ENCODE peak calls at places on chromosomes 1 and 21, in eight cellular contexts. One of them, this sample, is unnamed.

GRCh38 chr1:207964195-207964966 is 53.5 kb upstream of the CD34 start:
- DNase-seq in A549: no peak
- DNase-seq in left ventricle myocardium inferior: no peak
- DNase-seq in GM20000: no peak
- DNase-seq in HFFc6: no peak
- DNase-seq in HCT116: no peak
- DNase-seq in CD4-positive, alpha-beta T cell: no peak
- DNase-seq in Calu3: no peak
- DNase-seq in this sample: no peak

GRCh38 chr1:147912553-147912952 is 10.0 kb downstream of the GJA8 start:
- DNase-seq in GM20000: no peak
- DNase-seq in A549: no peak
- DNase-seq in Calu3: no peak
- DNase-seq in HFFc6: no peak
- DNase-seq in CD4-positive, alpha-beta T cell: no peak
- DNase-seq in HCT116: no peak
- DNase-seq in left ventricle myocardium inferior: no peak
- DNase-seq in this sample: no peak

GRCh38 chr1:117638759-117639158 is 32.9 kb downstream of the TENT5C start:
- DNase-seq in A549: no peak
- DNase-seq in HFFc6: no peak
- DNase-seq in GM20000: no peak
- DNase-seq in Calu3: no peak
- DNase-seq in HCT116: no peak
- DNase-seq in left ventricle myocardium inferior: no peak
- DNase-seq in CD4-positive, alpha-beta T cell: no peak
- DNase-seq in this sample: no peak

GRCh38 chr1:39632491-39633417 is 6.7 kb downstream of the HEYL start:
- DNase-seq in Calu3: peak; percentile 49
- DNase-seq in CD4-positive, alpha-beta T cell: no peak
- DNase-seq in GM20000: peak; percentile 34
- DNase-seq in left ventricle myocardium inferior: peak; percentile 82
- DNase-seq in A549: no peak
- DNase-seq in HFFc6: no peak
- DNase-seq in HCT116: no peak
- DNase-seq in this sample: peak; percentile 31

GRCh38 chr1:164780863-164781262 is 221.9 kb downstream of the PBX1 start:
- DNase-seq in left ventricle myocardium inferior: peak; percentile 40
- DNase-seq in A549: peak; percentile 34
- DNase-seq in HCT116: no peak
- DNase-seq in Calu3: no peak
- DNase-seq in HFFc6: peak; percentile 95
- DNase-seq in CD4-positive, alpha-beta T cell: no peak
- DNase-seq in GM20000: no peak
- DNase-seq in this sample: no peak

GRCh38 chr21:40178726-40179125 is 311.5 kb downstream of the PCP4 start:
- DNase-seq in A549: no peak
- DNase-seq in HFFc6: no peak
- DNase-seq in Calu3: no peak
- DNase-seq in GM20000: no peak
- DNase-seq in HCT116: no peak
- DNase-seq in left ventricle myocardium inferior: no peak
- DNase-seq in CD4-positive, alpha-beta T cell: no peak
- DNase-seq in this sample: no peak

GRCh38 chr21:18759267-18759666 is 355.7 kb upstream of the TMPRSS15 start:
- DNase-seq in left ventricle myocardium inferior: no peak
- DNase-seq in A549: no peak
- DNase-seq in HCT116: no peak
- DNase-seq in GM20000: no peak
- DNase-seq in Calu3: no peak
- DNase-seq in HFFc6: no peak
- DNase-seq in CD4-positive, alpha-beta T cell: no peak
- DNase-seq in this sample: no peak

GRCh38 chr1:200228081-200228480 is 181.8 kb downstream of the ZNF281 start:
- DNase-seq in A549: no peak
- DNase-seq in left ventricle myocardium inferior: no peak
- DNase-seq in Calu3: no peak
- DNase-seq in CD4-positive, alpha-beta T cell: no peak
- DNase-seq in HCT116: no peak
- DNase-seq in HFFc6: no peak
- DNase-seq in GM20000: no peak
- DNase-seq in this sample: peak; percentile 7

GRCh38 chr1:206761369-206761768 is 9.2 kb upstream of the IL19 start:
- DNase-seq in HFFc6: no peak
- DNase-seq in left ventricle myocardium inferior: no peak
- DNase-seq in A549: no peak
- DNase-seq in Calu3: no peak
- DNase-seq in CD4-positive, alpha-beta T cell: no peak
- DNase-seq in GM20000: no peak
- DNase-seq in HCT116: no peak
- DNase-seq in this sample: no peak

DNA sequence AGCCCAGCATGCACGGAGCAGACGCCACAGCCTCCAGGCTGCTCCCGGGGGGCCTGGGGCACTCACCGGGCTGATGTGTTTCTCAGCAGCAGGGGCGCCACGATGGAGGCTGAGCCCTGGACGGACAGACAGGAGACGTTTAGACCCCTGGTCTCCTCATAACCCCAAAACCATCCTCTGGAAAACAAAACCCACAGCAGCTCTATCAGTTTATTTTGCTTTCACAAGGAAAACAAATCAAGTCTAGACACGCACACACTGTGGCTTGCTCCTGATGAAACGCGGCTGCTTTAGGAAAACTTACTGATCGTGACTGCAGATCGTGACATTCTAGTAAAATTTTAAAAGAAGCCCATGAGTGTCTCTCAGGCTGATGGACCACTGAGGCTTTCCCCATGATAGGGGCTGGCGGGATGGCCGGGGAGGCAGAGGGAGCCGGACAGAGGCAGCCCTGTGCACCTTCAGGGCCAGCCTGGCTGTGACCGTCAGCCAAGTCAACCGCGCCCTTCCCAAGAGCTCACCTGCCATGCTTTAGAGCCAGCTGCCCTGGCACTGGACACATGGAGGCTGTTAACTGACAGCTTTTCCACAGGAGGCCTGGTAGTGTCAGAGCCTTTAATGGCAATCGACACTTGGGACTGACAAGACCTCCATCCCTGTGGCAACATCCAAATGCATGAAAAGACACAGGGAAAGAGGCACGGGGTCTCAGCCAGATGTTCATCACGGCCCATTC is 5.2 kb downstream of the POFUT2 start:
- DNase-seq in CD4-positive, alpha-beta T cell: no peak
- DNase-seq in HCT116: no peak
- DNase-seq in A549: no peak
- DNase-seq in HFFc6: no peak
- DNase-seq in GM20000: no peak
- DNase-seq in Calu3: no peak
- DNase-seq in left ventricle myocardium inferior: no peak
- DNase-seq in this sample: no peak
- TF ChIP-seq CTCF in CD4-positive, alpha-beta T cell: no peak
- TF ChIP-seq CTCF in HCT116: no peak
- TF ChIP-seq CTCF in A549: no peak
- TF ChIP-seq CTCF in HFFc6: no peak
- TF ChIP-seq CTCF in GM20000: no peak
- TF ChIP-seq CTCF in Calu3: no peak
- TF ChIP-seq CTCF in left ventricle myocardium inferior: no peak
- TF ChIP-seq CTCF in this sample: no peak

GRCh38 chr21:43658094-43658725 is 1.1 kb downstream of the HSF2BP start:
- DNase-seq in HCT116: no peak
- DNase-seq in Calu3: no peak
- DNase-seq in GM20000: no peak
- DNase-seq in A549: no peak
- DNase-seq in CD4-positive, alpha-beta T cell: no peak
- DNase-seq in left ventricle myocardium inferior: no peak
- DNase-seq in HFFc6: no peak
- DNase-seq in this sample: no peak

GRCh38 chr21:43657355-43658093 is 1.8 kb downstream of the HSF2BP start:
- DNase-seq in CD4-positive, alpha-beta T cell: no peak
- DNase-seq in HFFc6: no peak
- DNase-seq in HCT116: no peak
- DNase-seq in Calu3: no peak
- DNase-seq in A549: no peak
- DNase-seq in GM20000: no peak
- DNase-seq in left ventricle myocardium inferior: peak; percentile 35
- DNase-seq in this sample: no peak

GRCh38 chr21:43658769-43659135 is 536 bp downstream of the HSF2BP start:
- DNase-seq in CD4-positive, alpha-beta T cell: no peak
- DNase-seq in A549: no peak
- DNase-seq in HCT116: no peak
- DNase-seq in left ventricle myocardium inferior: peak; percentile 30
- DNase-seq in HFFc6: no peak
- DNase-seq in GM20000: no peak
- DNase-seq in Calu3: no peak
- DNase-seq in this sample: no peak

GRCh38 chr21:43654806-43655489 is 4.3 kb downstream of the HSF2BP start:
- DNase-seq in GM20000: no peak
- DNase-seq in HCT116: no peak
- DNase-seq in A549: no peak
- DNase-seq in Calu3: no peak
- DNase-seq in HFFc6: peak; percentile 79
- DNase-seq in left ventricle myocardium inferior: no peak
- DNase-seq in CD4-positive, alpha-beta T cell: no peak
- DNase-seq in this sample: no peak

GRCh38 chr21:43653626-43654025 is 5.7 kb downstream of the HSF2BP start:
- DNase-seq in GM20000: no peak
- DNase-seq in HCT116: no peak
- DNase-seq in left ventricle myocardium inferior: no peak
- DNase-seq in Calu3: no peak
- DNase-seq in HFFc6: no peak
- DNase-seq in CD4-positive, alpha-beta T cell: no peak
- DNase-seq in A549: no peak
- DNase-seq in this sample: no peak
- TF ChIP-seq CTCF in GM20000: no peak
- TF ChIP-seq CTCF in HCT116: no peak
- TF ChIP-seq CTCF in left ventricle myocardium inferior: no peak
- TF ChIP-seq CTCF in Calu3: no peak
- TF ChIP-seq CTCF in HFFc6: no peak
- TF ChIP-seq CTCF in CD4-positive, alpha-beta T cell: no peak
- TF ChIP-seq CTCF in A549: no peak
- TF ChIP-seq CTCF in this sample: no peak

DNA sequence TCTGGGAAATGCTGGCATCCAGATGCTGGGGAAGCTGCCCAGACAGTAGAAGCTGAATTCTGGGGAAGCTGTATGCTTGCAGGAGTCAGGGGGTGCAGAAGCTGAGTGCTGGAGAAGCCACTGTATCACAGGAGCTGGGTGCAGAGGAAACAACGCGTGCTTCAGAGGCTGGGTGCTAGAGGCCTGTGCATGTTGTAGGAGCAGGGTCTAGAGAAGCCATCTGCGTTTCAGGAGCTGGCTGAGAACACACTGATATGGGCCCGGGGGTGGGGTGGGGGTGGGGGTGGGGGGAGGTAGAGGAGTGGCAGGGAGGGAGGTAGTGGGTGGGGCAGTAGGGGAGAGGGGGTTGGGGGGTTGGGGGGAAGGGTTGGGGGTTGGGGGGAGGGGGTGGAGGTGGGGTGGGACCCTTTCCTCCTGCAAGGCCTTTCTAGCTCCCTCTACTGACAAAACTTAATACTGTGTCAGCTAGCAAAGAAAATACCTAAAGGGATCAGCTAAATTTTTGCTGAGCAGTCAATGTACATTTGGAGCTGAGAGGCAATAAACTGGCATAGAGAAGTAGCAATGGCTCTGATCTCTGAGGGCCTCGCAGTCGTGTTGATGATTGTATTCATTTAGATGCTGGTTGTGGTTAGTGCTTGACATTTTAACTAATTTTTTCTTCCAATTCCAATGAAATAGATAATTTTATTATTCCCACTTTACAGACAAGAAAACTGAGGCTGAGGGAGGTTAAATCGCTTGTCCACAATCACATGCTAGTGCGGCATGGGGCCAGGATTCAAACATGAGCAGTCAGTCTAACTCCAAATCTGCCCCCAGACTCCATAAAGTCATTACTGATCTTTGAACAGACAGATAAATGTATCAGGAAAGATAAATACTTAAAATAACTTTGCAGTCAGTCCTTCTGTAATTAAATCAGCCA is 356.9 kb downstream of the DISC1 start:
- DNase-seq in GM20000: no peak
- DNase-seq in CD4-positive, alpha-beta T cell: no peak
- DNase-seq in HCT116: no peak
- DNase-seq in left ventricle myocardium inferior: no peak
- DNase-seq in Calu3: no peak
- DNase-seq in HFFc6: no peak
- DNase-seq in A549: no peak
- DNase-seq in this sample: no peak
- TF ChIP-seq CTCF in GM20000: no peak
- TF ChIP-seq CTCF in CD4-positive, alpha-beta T cell: no peak
- TF ChIP-seq CTCF in HCT116: no peak
- TF ChIP-seq CTCF in left ventricle myocardium inferior: peak; percentile 20
- TF ChIP-seq CTCF in Calu3: no peak
- TF ChIP-seq CTCF in HFFc6: no peak
- TF ChIP-seq CTCF in A549: no peak
- TF ChIP-seq CTCF in this sample: no peak

GRCh38 chr1:213123087-213123486 is 72.0 kb downstream of the RPS6KC1 start:
- DNase-seq in A549: no peak
- DNase-seq in HCT116: no peak
- DNase-seq in GM20000: no peak
- DNase-seq in Calu3: no peak
- DNase-seq in HFFc6: no peak
- DNase-seq in left ventricle myocardium inferior: no peak
- DNase-seq in CD4-positive, alpha-beta T cell: no peak
- DNase-seq in this sample: no peak

GRCh38 chr1:213123532-213123931 is 72.5 kb downstream of the RPS6KC1 start:
- DNase-seq in HCT116: peak; percentile 72
- DNase-seq in A549: no peak
- DNase-seq in left ventricle myocardium inferior: no peak
- DNase-seq in Calu3: no peak
- DNase-seq in HFFc6: peak; percentile 60
- DNase-seq in GM20000: no peak
- DNase-seq in CD4-positive, alpha-beta T cell: no peak
- DNase-seq in this sample: no peak

GRCh38 chr1:213124590-213124989 is 73.5 kb downstream of the RPS6KC1 start:
- DNase-seq in GM20000: no peak
- DNase-seq in A549: no peak
- DNase-seq in CD4-positive, alpha-beta T cell: no peak
- DNase-seq in Calu3: no peak
- DNase-seq in HFFc6: no peak
- DNase-seq in left ventricle myocardium inferior: no peak
- DNase-seq in HCT116: no peak
- DNase-seq in this sample: no peak

GRCh38 chr1:213120961-213121360 is 69.9 kb downstream of the RPS6KC1 start:
- DNase-seq in A549: no peak
- DNase-seq in HCT116: no peak
- DNase-seq in GM20000: no peak
- DNase-seq in HFFc6: no peak
- DNase-seq in left ventricle myocardium inferior: no peak
- DNase-seq in Calu3: no peak
- DNase-seq in CD4-positive, alpha-beta T cell: no peak
- DNase-seq in this sample: no peak

DNA sequence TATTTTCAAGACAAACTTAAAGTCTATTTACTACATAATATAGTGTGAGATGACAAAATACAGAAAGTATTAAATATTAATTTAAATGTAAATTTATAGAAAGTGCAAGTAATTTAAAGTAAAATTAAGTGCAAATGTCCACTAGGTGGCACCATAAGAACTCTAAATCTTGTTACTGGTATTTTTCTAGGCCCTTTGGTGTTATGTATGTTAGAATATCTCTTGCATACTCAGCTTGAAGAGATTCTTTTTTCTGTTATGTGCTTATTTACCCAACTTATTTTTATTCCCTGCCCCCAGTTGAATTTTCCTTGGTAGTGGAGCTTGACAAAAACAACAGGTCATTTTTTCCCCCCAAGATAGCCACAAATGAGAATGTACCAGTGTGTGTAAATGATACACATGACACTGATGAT is 71.5 kb downstream of the RPS6KC1 start:
- DNase-seq in HFFc6: peak; percentile 24
- DNase-seq in HCT116: peak; percentile 55
- DNase-seq in Calu3: peak; percentile 20
- DNase-seq in left ventricle myocardium inferior: no peak
- DNase-seq in CD4-positive, alpha-beta T cell: no peak
- DNase-seq in A549: no peak
- DNase-seq in GM20000: peak; percentile 7
- DNase-seq in this sample: no peak
- TF ChIP-seq CTCF in HFFc6: peak; percentile 92
- TF ChIP-seq CTCF in HCT116: peak; percentile 48
- TF ChIP-seq CTCF in Calu3: peak; percentile 37
- TF ChIP-seq CTCF in left ventricle myocardium inferior: peak; percentile 65
- TF ChIP-seq CTCF in CD4-positive, alpha-beta T cell: peak; percentile 83
- TF ChIP-seq CTCF in A549: peak; percentile 75
- TF ChIP-seq CTCF in GM20000: no peak
- TF ChIP-seq CTCF in this sample: peak; percentile 92